ENCODE peak calls at places on chromosome X, in eight cellular contexts. F, J, L, U, W, Y, I and N are unnamed samples. For H3K9me3, the result is how much of the 10 kb centered on the place peaks cover.

GRCh38 chrX:1163231-1163630 is 49.2 kb downstream of the CRLF2 start:
- DNase-seq in F (no peak), J (no peak), L (no peak), U (no peak), W (no peak), Y (no peak), I (no peak), N (no peak)

GRCh38 chrX:47540754-47541538 is 20.1 kb upstream of the ARAF start:
- DNase-seq in F (peak), J (peak), L (peak), U (peak), W (peak), Y (peak), I (peak), N (peak)

GRCh38 chrX:17632942-17633341 is 104.4 kb upstream of the SCML1 start:
- DNase-seq in F (no peak), J (no peak), L (no peak), U (peak), W (no peak), Y (peak), I (no peak), N (no peak)

GRCh38 chrX:82218361-82218760 is 1016.5 kb downstream of the SH3BGRL start:
- DNase-seq in F (no peak), J (no peak), L (no peak), U (peak), W (no peak), Y (peak), I (no peak), N (no peak)

GRCh38 chrX:130393451-130394074 is 8.1 kb upstream of the GPR119 start:
- DNase-seq in F (peak), J (no peak), L (peak), U (peak), W (no peak), Y (peak), I (peak), N (peak)

GRCh38 chrX:123489011-123489410 is 243.8 kb downstream of the THOC2 start:
- DNase-seq in F (no peak), J (no peak), L (no peak), U (peak), W (no peak), Y (peak), I (no peak), N (no peak)

GRCh38 chrX:68942141-68942540 is 113.3 kb downstream of the EFNB1 start:
- DNase-seq in F (peak), J (no peak), L (no peak), U (no peak), W (no peak), Y (no peak), I (no peak), N (peak)

GRCh38 chrX:13131511-13132137 is 87.2 kb upstream of the FAM9C start:
- DNase-seq in F (no peak), J (no peak), L (no peak), U (no peak), W (no peak), Y (no peak), I (no peak), N (peak)

GRCh38 chrX:149512225-149512885 is 7.2 kb upstream of the IDS start:
- DNase-seq in F (no peak), J (peak), L (no peak), U (peak), W (no peak), Y (peak), I (no peak), N (peak)

GRCh38 chrX:108114541-108114940 is 23.0 kb downstream of the ATG4A start:
- DNase-seq in F (no peak), J (no peak), L (no peak), U (no peak), W (no peak), Y (no peak), I (no peak), N (no peak)

GRCh38 chrX:10326578-10326977 is 169.8 kb downstream of the CLCN4 start:
- DNase-seq in F (no peak), J (no peak), L (no peak), U (peak), W (no peak), Y (peak), I (no peak), N (no peak)

GRCh38 chrX:38156838-38157237 is 63.8 kb downstream of the SRPX start:
- DNase-seq in F (no peak), J (no peak), L (no peak), U (no peak), W (no peak), Y (peak), I (no peak), N (no peak)

GRCh38 chrX:104343408-104344129 is 88.8 kb upstream of the ESX1 start:
- DNase-seq in F (peak), J (no peak), L (no peak), U (peak), W (no peak), Y (peak), I (no peak), N (peak)

GRCh38 chrX:53440101-53440500 is 5.9 kb upstream of the HSD17B10 start:
- DNase-seq in F (no peak), J (no peak), L (no peak), U (no peak), W (no peak), Y (no peak), I (no peak), N (no peak)

GRCh38 chrX:84340981-84341380 is 153.0 kb upstream of the RPS6KA6 start:
- DNase-seq in F (no peak), J (no peak), L (no peak), U (peak), W (no peak), Y (peak), I (no peak), N (no peak)

GRCh38 chrX:154366666-154367055 is 7.8 kb downstream of the FLNA start:
- DNase-seq in F (no peak), J (peak), L (no peak), U (peak), W (no peak), Y (no peak), I (peak), N (no peak)
- H3K9me3 ChIP-seq in F (under half), J (under half), L (under half), U (under half), W (under half), Y (under half), I (under half), N (under half)

GRCh38 chrX:40058719-40059118 is 39.0 kb downstream of the BCOR start:
- DNase-seq in F (no peak), J (no peak), L (no peak), U (no peak), W (no peak), Y (no peak), I (no peak), N (peak)

GRCh38 chrX:40055495-40055894 is 42.3 kb downstream of the BCOR start:
- DNase-seq in F (no peak), J (no peak), L (no peak), U (no peak), W (no peak), Y (peak), I (no peak), N (no peak)

GRCh38 chrX:40056420-40056819 is 41.3 kb downstream of the BCOR start:
- DNase-seq in F (no peak), J (no peak), L (no peak), U (no peak), W (no peak), Y (no peak), I (no peak), N (no peak)

GRCh38 chrX:40057405-40057804 is 40.4 kb downstream of the BCOR start:
- DNase-seq in F (no peak), J (no peak), L (no peak), U (no peak), W (no peak), Y (no peak), I (no peak), N (no peak)

GRCh38 chrX:40054793-40055192 is 43.0 kb downstream of the BCOR start:
- DNase-seq in F (no peak), J (no peak), L (no peak), U (no peak), W (no peak), Y (peak), I (no peak), N (no peak)
- H3K9me3 ChIP-seq in F (under half), J (under half), L (under half), U (under half), W (under half), Y (under half), I (under half), N (under half)

GRCh38 chrX:42948723-42949122 is 170.8 kb upstream of the PPP1R2C start:
- DNase-seq in F (no peak), J (no peak), L (no peak), U (no peak), W (no peak), Y (no peak), I (no peak), N (no peak)

GRCh38 chrX:42941671-42942070 is 163.7 kb upstream of the PPP1R2C start:
- DNase-seq in F (no peak), J (no peak), L (no peak), U (no peak), W (no peak), Y (no peak), I (no peak), N (no peak)

GRCh38 chrX:42943051-42943450 is 165.1 kb upstream of the PPP1R2C start:
- DNase-seq in F (no peak), J (no peak), L (no peak), U (no peak), W (no peak), Y (no peak), I (no peak), N (no peak)

GRCh38 chrX:42946544-42947223 is 168.7 kb upstream of the PPP1R2C start:
- DNase-seq in F (no peak), J (no peak), L (no peak), U (no peak), W (no peak), Y (no peak), I (no peak), N (no peak)

DNA sequence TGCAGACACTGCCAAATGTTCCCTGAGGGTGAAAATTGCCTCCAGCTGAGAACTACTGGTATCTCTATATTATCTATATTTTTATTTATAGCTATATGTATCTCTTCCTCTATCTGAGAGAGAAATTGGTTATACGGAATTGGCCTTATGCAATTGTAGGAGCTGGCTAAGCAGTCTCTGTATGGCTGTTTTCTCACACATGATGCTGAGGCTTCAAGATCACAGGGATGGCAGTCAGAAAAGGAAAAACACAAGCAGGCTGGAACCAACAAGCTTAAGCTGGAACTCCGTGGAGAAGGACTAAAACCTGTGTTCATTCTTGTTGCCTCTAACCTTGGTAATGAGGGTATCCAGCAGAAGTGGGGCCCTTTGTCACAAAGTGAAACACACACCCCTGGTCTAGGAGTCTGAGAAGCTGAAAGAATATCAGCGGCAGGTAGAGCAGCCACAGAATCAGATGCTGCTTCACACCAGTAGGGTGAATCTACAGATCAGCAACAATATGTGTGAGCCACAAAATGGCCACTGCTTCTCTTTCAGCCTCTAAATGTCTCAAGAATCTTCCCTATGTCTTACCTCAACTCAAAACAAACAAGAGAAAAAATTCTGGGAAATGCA is 166.5 kb upstream of the PPP1R2C start:
- DNase-seq in F (no peak), J (no peak), L (no peak), U (no peak), W (no peak), Y (no peak), I (no peak), N (no peak)
- H3K9me3 ChIP-seq in F (under half), J (under half), L (under half), U (under half), W (under half), Y (under half), I (under half), N (under half)

GRCh38 chrX:75327607-75328006 is 53.7 kb downstream of the UPRT start:
- DNase-seq in F (no peak), J (no peak), L (no peak), U (no peak), W (no peak), Y (no peak), I (no peak), N (no peak)
- H3K9me3 ChIP-seq in F (under half), J (under half), L (under half), U (under half), W (under half), Y (under half), I (half or more), N (under half)

DNA sequence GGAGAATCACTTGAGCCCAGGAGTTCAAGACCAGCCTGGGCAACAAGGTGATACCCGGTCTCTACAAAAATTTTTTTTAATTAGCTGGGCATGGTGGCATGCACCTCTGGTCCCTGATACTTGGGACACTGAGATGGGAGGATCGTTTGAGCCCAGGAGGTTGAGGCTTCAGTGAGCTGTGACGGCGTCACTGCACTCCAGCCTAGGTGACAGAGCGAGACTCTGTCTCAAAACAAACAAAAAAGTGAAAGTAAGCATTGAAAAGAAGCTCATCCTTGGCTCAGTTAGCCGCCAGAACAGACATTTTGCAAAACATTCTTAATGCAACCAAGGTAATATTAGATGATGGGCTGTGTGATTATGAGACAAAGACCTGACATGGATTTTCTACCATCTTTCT is 223.3 kb upstream of the VCX3A start:
- DNase-seq in F (no peak), J (no peak), L (no peak), U (no peak), W (no peak), Y (no peak), I (no peak), N (no peak)
- H3K9me3 ChIP-seq in F (under half), J (under half), L (under half), U (under half), W (under half), Y (under half), I (under half), N (under half)

DNA sequence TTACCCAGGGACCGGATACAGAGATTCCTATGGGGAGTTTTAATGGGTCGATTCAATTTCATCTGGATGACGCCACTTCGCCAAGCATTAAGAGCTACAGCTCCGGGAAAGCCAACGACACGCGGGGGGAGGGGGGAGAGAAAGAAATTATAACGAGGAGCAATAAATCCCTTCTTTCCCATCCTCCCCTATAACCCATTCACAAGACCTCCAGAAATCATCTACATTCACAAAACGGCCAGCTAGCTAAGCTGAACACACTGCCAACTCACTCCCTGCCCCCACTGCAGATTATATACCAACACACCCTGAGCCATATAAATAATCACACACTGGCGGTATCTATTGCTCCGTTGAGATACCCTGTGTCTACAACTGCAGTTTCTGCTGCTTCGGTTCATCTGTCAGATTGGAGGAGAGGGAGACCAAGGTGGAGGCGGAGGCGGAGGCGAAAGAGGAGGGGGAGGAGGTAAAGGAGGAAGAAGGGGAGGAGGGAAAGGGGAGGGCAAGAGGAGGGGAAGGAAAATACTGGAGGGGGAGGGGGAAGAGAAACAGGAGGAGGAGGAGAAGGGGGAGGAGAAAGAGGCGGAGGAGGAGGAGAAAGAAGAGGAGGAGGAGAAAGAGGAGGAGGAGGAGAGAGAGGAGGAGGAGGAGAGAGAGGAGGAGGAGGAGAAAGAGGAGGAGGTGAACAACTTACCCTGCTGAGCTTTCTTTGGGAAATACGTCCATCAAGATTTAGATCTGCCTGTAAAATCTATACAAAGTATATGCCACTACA is 113.9 kb upstream of the VAMP7 start:
- DNase-seq in F (peak), J (peak), L (no peak), U (peak), W (peak), Y (peak), I (peak), N (peak)
- H3K9me3 ChIP-seq in F (under half), J (under half), L (under half), U (under half), W (under half), Y (under half), I (under half), N (under half)

GRCh38 chrX:40143987-40144386 is 46.2 kb upstream of the BCOR start:
- DNase-seq in F (no peak), J (no peak), L (no peak), U (no peak), W (no peak), Y (no peak), I (no peak), N (no peak)
- H3K9me3 ChIP-seq in F (under half), J (under half), L (under half), U (under half), W (under half), Y (under half), I (under half), N (under half)

GRCh38 chrX:31181377-31182038 is 109.7 kb upstream of the FTHL17 start:
- DNase-seq in F (no peak), J (no peak), L (no peak), U (no peak), W (no peak), Y (no peak), I (no peak), N (no peak)

GRCh38 chrX:31186693-31187338 is 115.0 kb upstream of the FTHL17 start:
- DNase-seq in F (no peak), J (no peak), L (no peak), U (no peak), W (no peak), Y (no peak), I (no peak), N (no peak)

GRCh38 chrX:31190221-31190975 is 118.6 kb upstream of the FTHL17 start:
- DNase-seq in F (no peak), J (no peak), L (no peak), U (no peak), W (peak), Y (no peak), I (no peak), N (no peak)

GRCh38 chrX:31185884-31186283 is 114.0 kb upstream of the FTHL17 start:
- DNase-seq in F (no peak), J (no peak), L (no peak), U (no peak), W (no peak), Y (no peak), I (no peak), N (no peak)
- H3K9me3 ChIP-seq in F (under half), J (under half), L (under half), U (under half), W (under half), Y (under half), I (under half), N (under half)

GRCh38 chrX:55132416-55132815 is 43.6 kb downstream of the PAGE2 start:
- DNase-seq in F (no peak), J (no peak), L (no peak), U (no peak), W (no peak), Y (no peak), I (no peak), N (no peak)
- H3K9me3 ChIP-seq in F (under half), J (under half), L (under half), U (under half), W (under half), Y (under half), I (under half), N (under half)